ENCODE peak calls at places on chromosomes 7 and 10, in seven cellular contexts. S is activated T-helper 1 cell treated with anti-CD3 and anti-CD28 coated beads, Interleukin-2, amount 50 U/mL, for 16 hours; U is NCI-H2081; D is cardiac muscle cell; Y is naive thymus-derived CD8-positive, alpha-beta T cell; I is astrocyte of the cerebellum; P is substantia nigra. R is an unnamed sample.
A peak's percentile ranks its signal among the peaks of the same experiment; 100 is the strongest.

GRCh38 chr7:140673770-140674155 is 1.0 kb downstream of the ADCK2 start:
- DNase-seq in S (no peak), U (no peak), D (no peak), Y (no peak), I (no peak), P (no peak), R (no peak)

GRCh38 chr10:114271014-114271778 is 32.1 kb downstream of the VWA2 start:
- DNase-seq in S (no peak), U (no peak), D (no peak), Y (no peak), I (peak; percentile 77), P (no peak), R (no peak)

GRCh38 chr7:78395298-78396120 is 596.9 kb downstream of the PHTF2 start:
- DNase-seq in S (no peak), U (no peak), D (no peak), Y (no peak), I (no peak), P (no peak), R (no peak)

GRCh38 chr10:85620807-85621206 is 745.8 kb downstream of the GRID1 start:
- DNase-seq in S (no peak), U (no peak), D (no peak), Y (no peak), I (no peak), P (no peak), R (no peak)

GRCh38 chr7:35558841-35559240 is 136.1 kb downstream of the HERPUD2 start:
- DNase-seq in S (no peak), U (no peak), D (no peak), Y (no peak), I (no peak), P (no peak), R (no peak)

GRCh38 chr7:80722596-80723141 is 84.2 kb downstream of the CD36 start:
- DNase-seq in S (no peak), U (no peak), D (peak; percentile 98), Y (no peak), I (peak; percentile 98), P (no peak), R (peak; percentile 20)

GRCh38 chr10:123147635-123148413 is at the start of gene HMX2:
- DNase-seq in S (no peak), U (no peak), D (no peak), Y (no peak), I (no peak), P (no peak), R (no peak)

GRCh38 chr10:116164291-116164690 is 108.7 kb downstream of the GFRA1 start:
- DNase-seq in S (no peak), U (no peak), D (no peak), Y (no peak), I (no peak), P (no peak), R (no peak)

GRCh38 chr7:29005829-29006228 is 47.7 kb upstream of the TRIL start:
- DNase-seq in S (no peak), U (no peak), D (peak; percentile 45), Y (no peak), I (no peak), P (no peak), R (no peak)

GRCh38 chr7:33873981-33874750 is 31.2 kb upstream of the BMPER start:
- DNase-seq in S (no peak), U (no peak), D (peak; percentile 62), Y (no peak), I (no peak), P (no peak), R (no peak)

GRCh38 chr7:37765872-37766525 is 82.4 kb upstream of the NME8 start:
- DNase-seq in S (no peak), U (no peak), D (no peak), Y (no peak), I (no peak), P (no peak), R (no peak)

GRCh38 chr10:70319183-70319582 is 35.4 kb upstream of the NPFFR1 start:
- DNase-seq in S (no peak), U (no peak), D (no peak), Y (no peak), I (no peak), P (no peak), R (no peak)

GRCh38 chr7:141442781-141443180 is 108.4 kb upstream of the AGK start:
- DNase-seq in S (no peak), U (no peak), D (no peak), Y (no peak), I (no peak), P (no peak), R (no peak)

GRCh38 chr7:15123901-15124300 is 221.3 kb upstream of the DGKB start:
- DNase-seq in S (no peak), U (no peak), D (no peak), Y (no peak), I (no peak), P (no peak), R (no peak)

GRCh38 chr7:101436857-101437576 is 74.3 kb downstream of the COL26A1 start:
- DNase-seq in S (no peak), U (no peak), D (no peak), Y (no peak), I (no peak), P (no peak), R (no peak)

GRCh38 chr7:157522189-157522588 is 185.4 kb downstream of the DNAJB6 start:
- DNase-seq in S (no peak), U (no peak), D (no peak), Y (no peak), I (no peak), P (no peak), R (no peak)

GRCh38 chr10:113872139-113873030 is 17.9 kb downstream of the NHLRC2 start:
- DNase-seq in S (no peak), U (no peak), D (no peak), Y (no peak), I (no peak), P (no peak), R (no peak)

GRCh38 chr7:42274052-42274451 is 37.0 kb upstream of the GLI3 start:
- DNase-seq in S (no peak), U (no peak), D (peak; percentile 79), Y (no peak), I (no peak), P (no peak), R (no peak)

GRCh38 chr10:47246409-47247189 is 53.4 kb upstream of the GDF10 start:
- DNase-seq in S (no peak), U (no peak), D (no peak), Y (no peak), I (no peak), P (no peak), R (no peak)

GRCh38 chr7:134720091-134720935 is 59.1 kb upstream of the CALD1 start:
- DNase-seq in S (no peak), U (no peak), D (peak; percentile 72), Y (no peak), I (no peak), P (no peak), R (no peak)

GRCh38 chr7:149633976-149634945 is 136.7 kb upstream of the ZNF746 start:
- DNase-seq in S (no peak), U (no peak), D (no peak), Y (no peak), I (no peak), P (no peak), R (no peak)

GRCh38 chr7:134845461-134845860 is 66.0 kb downstream of the CALD1 start:
- DNase-seq in S (no peak), U (no peak), D (no peak), Y (no peak), I (no peak), P (no peak), R (no peak)

GRCh38 chr10:8052344-8052969 is 2.0 kb upstream of the GATA3 start:
- DNase-seq in S (no peak), U (no peak), D (no peak), Y (no peak), I (no peak), P (no peak), R (no peak)

GRCh38 chr10:88292185-88292514 is 291.0 kb downstream of the RNLS start:
- DNase-seq in S (no peak), U (no peak), D (no peak), Y (no peak), I (no peak), P (no peak), R (no peak)

GRCh38 chr10:46091834-46092522 is 45.9 kb upstream of the MSMB start:
- DNase-seq in S (no peak), U (no peak), D (no peak), Y (no peak), I (no peak), P (no peak), R (no peak)

GRCh38 chr7:81659697-81660395 is 110.0 kb downstream of the HGF start:
- DNase-seq in S (no peak), U (no peak), D (peak; percentile 31), Y (no peak), I (no peak), P (no peak), R (no peak)

GRCh38 chr10:116055919-116056252 is 217.1 kb downstream of the GFRA1 start:
- DNase-seq in S (no peak), U (no peak), D (no peak), Y (no peak), I (no peak), P (no peak), R (no peak)

GRCh38 chr10:75941181-75941580 is 509.8 kb downstream of the LRMDA start:
- DNase-seq in S (no peak), U (no peak), D (no peak), Y (no peak), I (no peak), P (no peak), R (no peak)

GRCh38 chr10:19993714-19994343 is 177.6 kb downstream of the PLXDC2 start:
- DNase-seq in S (no peak), U (no peak), D (peak; percentile 85), Y (no peak), I (no peak), P (no peak), R (no peak)

GRCh38 chr10:97217299-97217698 is 31.5 kb upstream of the SLIT1 start:
- DNase-seq in S (no peak), U (no peak), D (no peak), Y (no peak), I (no peak), P (no peak), R (no peak)

GRCh38 chr10:28552775-28553174 is 19.9 kb downstream of the WAC start:
- DNase-seq in S (no peak), U (no peak), D (no peak), Y (no peak), I (no peak), P (no peak), R (no peak)

GRCh38 chr7:254337-255037 is 35.5 kb upstream of the FOXL3 start:
- DNase-seq in S (no peak), U (no peak), D (no peak), Y (no peak), I (no peak), P (no peak), R (no peak)

GRCh38 chr7:149161241-149161848 is 14.1 kb downstream of the ZNF398 start:
- DNase-seq in S (no peak), U (no peak), D (no peak), Y (no peak), I (no peak), P (no peak), R (no peak)

GRCh38 chr7:29865526-29865925 is 59.2 kb downstream of the WIPF3 start:
- DNase-seq in S (no peak), U (no peak), D (peak; percentile 83), Y (no peak), I (peak; percentile 39), P (no peak), R (no peak)